ENCODE peak calls at places on chromosomes 1 and 21, in six cellular contexts. One of them, this sample, is unnamed.

GRCh38 chr1:41891403-41891896 is 27.3 kb downstream of the HIVEP3 start:
- DNase-seq in HCT116: no peak
- DNase-seq in endodermal cell: peak; percentile 58
- DNase-seq in CD8-positive, alpha-beta T cell: peak; percentile 49
- DNase-seq in caudate nucleus: no peak
- DNase-seq in neural progenitor cell: peak; percentile 39
- DNase-seq in this sample: no peak

GRCh38 chr1:92411511-92411910 is 75.2 kb downstream of the GFI1 start:
- DNase-seq in HCT116: no peak
- DNase-seq in endodermal cell: no peak
- DNase-seq in CD8-positive, alpha-beta T cell: no peak
- DNase-seq in caudate nucleus: no peak
- DNase-seq in neural progenitor cell: no peak
- DNase-seq in this sample: no peak

GRCh38 chr21:41852929-41853320 is 26.2 kb downstream of the PRDM15 start:
- DNase-seq in HCT116: no peak
- DNase-seq in endodermal cell: no peak
- DNase-seq in CD8-positive, alpha-beta T cell: no peak
- DNase-seq in caudate nucleus: no peak
- DNase-seq in neural progenitor cell: no peak
- DNase-seq in this sample: no peak

GRCh38 chr1:150173161-150173585 is 23.5 kb downstream of the PLEKHO1 start:
- DNase-seq in HCT116: no peak
- DNase-seq in endodermal cell: no peak
- DNase-seq in CD8-positive, alpha-beta T cell: no peak
- DNase-seq in caudate nucleus: no peak
- DNase-seq in neural progenitor cell: peak; percentile 23
- DNase-seq in this sample: no peak

GRCh38 chr1:61770131-61770530 is 27.9 kb downstream of the PATJ start:
- DNase-seq in HCT116: no peak
- DNase-seq in endodermal cell: no peak
- DNase-seq in CD8-positive, alpha-beta T cell: no peak
- DNase-seq in caudate nucleus: no peak
- DNase-seq in neural progenitor cell: no peak
- DNase-seq in this sample: no peak

GRCh38 chr1:204314209-204314892 is 45.4 kb downstream of the PLEKHA6 start:
- DNase-seq in HCT116: no peak
- DNase-seq in endodermal cell: no peak
- DNase-seq in CD8-positive, alpha-beta T cell: no peak
- DNase-seq in caudate nucleus: no peak
- DNase-seq in neural progenitor cell: no peak
- DNase-seq in this sample: no peak

GRCh38 chr1:159923203-159924024 is 1.9 kb downstream of the TAGLN2 start:
- DNase-seq in HCT116: no peak
- DNase-seq in endodermal cell: peak; percentile 92
- DNase-seq in CD8-positive, alpha-beta T cell: peak; percentile 84
- DNase-seq in caudate nucleus: no peak
- DNase-seq in neural progenitor cell: no peak
- DNase-seq in this sample: peak; percentile 86

GRCh38 chr1:65615859-65616258 is 176.8 kb upstream of the PDE4B start:
- DNase-seq in HCT116: no peak
- DNase-seq in endodermal cell: no peak
- DNase-seq in CD8-positive, alpha-beta T cell: no peak
- DNase-seq in caudate nucleus: no peak
- DNase-seq in neural progenitor cell: no peak
- DNase-seq in this sample: no peak

GRCh38 chr1:109620396-109620817 is 770 bp downstream of the AMPD2 start:
- DNase-seq in HCT116: no peak
- DNase-seq in endodermal cell: peak; percentile 79
- DNase-seq in CD8-positive, alpha-beta T cell: no peak
- DNase-seq in caudate nucleus: no peak
- DNase-seq in neural progenitor cell: peak; percentile 46
- DNase-seq in this sample: peak; percentile 57

GRCh38 chr1:221025391-221026355 is 146.4 kb downstream of the HLX start:
- DNase-seq in HCT116: no peak
- DNase-seq in endodermal cell: no peak
- DNase-seq in CD8-positive, alpha-beta T cell: no peak
- DNase-seq in caudate nucleus: no peak
- DNase-seq in neural progenitor cell: no peak
- DNase-seq in this sample: no peak

GRCh38 chr1:88608139-88608943 is 75.7 kb upstream of the PKN2 start:
- DNase-seq in HCT116: peak; percentile 32
- DNase-seq in endodermal cell: no peak
- DNase-seq in CD8-positive, alpha-beta T cell: no peak
- DNase-seq in caudate nucleus: no peak
- DNase-seq in neural progenitor cell: peak; percentile 39
- DNase-seq in this sample: no peak

GRCh38 chr1:211613108-211613947 is 34.4 kb upstream of the SLC30A1 start:
- DNase-seq in HCT116: no peak
- DNase-seq in endodermal cell: no peak
- DNase-seq in CD8-positive, alpha-beta T cell: no peak
- DNase-seq in caudate nucleus: no peak
- DNase-seq in neural progenitor cell: no peak
- DNase-seq in this sample: no peak

GRCh38 chr1:29356663-29357062 is 120.3 kb downstream of the PTPRU start:
- DNase-seq in HCT116: no peak
- DNase-seq in endodermal cell: peak; percentile 85
- DNase-seq in CD8-positive, alpha-beta T cell: no peak
- DNase-seq in caudate nucleus: no peak
- DNase-seq in neural progenitor cell: no peak
- DNase-seq in this sample: no peak

GRCh38 chr1:43348809-43349593 is 9.8 kb upstream of the CDC20 start:
- DNase-seq in HCT116: peak; percentile 85
- DNase-seq in endodermal cell: peak; percentile 98
- DNase-seq in CD8-positive, alpha-beta T cell: peak; percentile 10
- DNase-seq in caudate nucleus: peak; percentile 79
- DNase-seq in neural progenitor cell: peak; percentile 97
- DNase-seq in this sample: peak; percentile 85

GRCh38 chr1:182795563-182796228 is 6.1 kb downstream of the NPL start:
- DNase-seq in HCT116: no peak
- DNase-seq in endodermal cell: no peak
- DNase-seq in CD8-positive, alpha-beta T cell: no peak
- DNase-seq in caudate nucleus: no peak
- DNase-seq in neural progenitor cell: no peak
- DNase-seq in this sample: no peak
- H3K27ac ChIP-seq in HCT116: no peak overlapping the region
- H3K27ac ChIP-seq in endodermal cell: no peak overlapping the region
- H3K27ac ChIP-seq in CD8-positive, alpha-beta T cell: no peak overlapping the region
- H3K27ac ChIP-seq in caudate nucleus: no peak overlapping the region
- H3K27ac ChIP-seq in neural progenitor cell: no peak overlapping the region
- H3K27ac ChIP-seq in this sample: no peak overlapping the region

GRCh38 chr1:175646439-175647209 is 96.8 kb downstream of the TNR start:
- DNase-seq in HCT116: no peak
- DNase-seq in endodermal cell: peak; percentile 67
- DNase-seq in CD8-positive, alpha-beta T cell: no peak
- DNase-seq in caudate nucleus: no peak
- DNase-seq in neural progenitor cell: no peak
- DNase-seq in this sample: no peak
- H3K27ac ChIP-seq in HCT116: no peak overlapping the region
- H3K27ac ChIP-seq in endodermal cell: no peak overlapping the region
- H3K27ac ChIP-seq in CD8-positive, alpha-beta T cell: no peak overlapping the region
- H3K27ac ChIP-seq in caudate nucleus: no peak overlapping the region
- H3K27ac ChIP-seq in neural progenitor cell: no peak overlapping the region
- H3K27ac ChIP-seq in this sample: no peak overlapping the region

GRCh38 chr1:64470670-64471217 is 815 bp downstream of the CACHD1 start:
- DNase-seq in HCT116: no peak
- DNase-seq in endodermal cell: peak; percentile 80
- DNase-seq in CD8-positive, alpha-beta T cell: no peak
- DNase-seq in caudate nucleus: peak; percentile 48
- DNase-seq in neural progenitor cell: peak; percentile 73
- DNase-seq in this sample: peak; percentile 63
- H3K27ac ChIP-seq in HCT116: peak overlapping the region; percentile 72
- H3K27ac ChIP-seq in endodermal cell: peak overlapping the region; percentile 39
- H3K27ac ChIP-seq in CD8-positive, alpha-beta T cell: no peak overlapping the region
- H3K27ac ChIP-seq in caudate nucleus: peak overlapping the region; percentile 64
- H3K27ac ChIP-seq in neural progenitor cell: peak overlapping the region; percentile 67
- H3K27ac ChIP-seq in this sample: peak overlapping the region; percentile 89

GRCh38 chr1:24558902-24559791 is 3.3 kb downstream of the NCMAP start:
- DNase-seq in HCT116: peak; percentile 48
- DNase-seq in endodermal cell: peak; percentile 82
- DNase-seq in CD8-positive, alpha-beta T cell: no peak
- DNase-seq in caudate nucleus: peak; percentile 26
- DNase-seq in neural progenitor cell: peak; percentile 47
- DNase-seq in this sample: no peak

GRCh38 chr1:24560361-24560760 is 4.5 kb downstream of the NCMAP start:
- DNase-seq in HCT116: no peak
- DNase-seq in endodermal cell: no peak
- DNase-seq in CD8-positive, alpha-beta T cell: no peak
- DNase-seq in caudate nucleus: no peak
- DNase-seq in neural progenitor cell: no peak
- DNase-seq in this sample: no peak

GRCh38 chr1:24557220-24557619 is 1.3 kb downstream of the NCMAP start:
- DNase-seq in HCT116: no peak
- DNase-seq in endodermal cell: no peak
- DNase-seq in CD8-positive, alpha-beta T cell: no peak
- DNase-seq in caudate nucleus: no peak
- DNase-seq in neural progenitor cell: no peak
- DNase-seq in this sample: no peak

GRCh38 chr1:24557711-24558121 is 1.8 kb downstream of the NCMAP start:
- DNase-seq in HCT116: no peak
- DNase-seq in endodermal cell: no peak
- DNase-seq in CD8-positive, alpha-beta T cell: no peak
- DNase-seq in caudate nucleus: no peak
- DNase-seq in neural progenitor cell: no peak
- DNase-seq in this sample: no peak

DNA sequence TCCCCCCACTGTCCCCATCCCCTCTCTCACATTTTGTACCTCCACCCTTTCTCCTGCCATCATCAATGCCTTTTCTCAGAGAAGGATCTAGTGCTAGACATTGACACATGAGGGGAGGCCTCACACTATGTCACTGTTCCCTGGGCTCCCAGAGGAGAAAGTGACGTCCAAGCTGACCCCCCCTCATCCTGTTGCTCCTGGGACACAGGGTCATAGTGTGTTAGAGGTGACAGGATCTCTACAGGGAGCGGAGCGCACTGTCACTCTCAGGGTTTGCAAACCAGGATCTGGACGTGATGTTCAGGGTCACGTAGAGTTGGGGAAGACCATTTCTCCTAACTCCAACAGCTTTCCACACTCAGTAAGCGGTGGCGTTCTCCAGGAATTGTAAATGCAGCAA is 2.6 kb downstream of the NCMAP start:
- DNase-seq in HCT116: no peak
- DNase-seq in endodermal cell: no peak
- DNase-seq in CD8-positive, alpha-beta T cell: no peak
- DNase-seq in caudate nucleus: no peak
- DNase-seq in neural progenitor cell: no peak
- DNase-seq in this sample: no peak
- H3K27ac ChIP-seq in HCT116: no peak overlapping the region
- H3K27ac ChIP-seq in endodermal cell: no peak overlapping the region
- H3K27ac ChIP-seq in CD8-positive, alpha-beta T cell: no peak overlapping the region
- H3K27ac ChIP-seq in caudate nucleus: no peak overlapping the region
- H3K27ac ChIP-seq in neural progenitor cell: no peak overlapping the region
- H3K27ac ChIP-seq in this sample: no peak overlapping the region

This sample was measured in ovary.